ENCODE peak calls at places on chromosomes 4 and X, in ten cellular contexts. V, G, E, U, M, B, W, H, A and Z are unnamed samples.

GRCh38 chr4:84535901-84536300 is 36.8 kb upstream of the NKX6-1 start:
- DNase-seq in E (no peak), M (no peak), V (no peak), H (no peak), W (no peak), U (no peak), A (no peak), B (no peak), G (no peak), Z (no peak)

GRCh38 chr4:8277356-8278008 is 7.9 kb downstream of the HTRA3 start:
- DNase-seq in B (no peak), M (no peak), V (no peak), H (no peak), W (no peak), U (no peak), A (no peak), E (no peak), G (no peak), Z (no peak)

GRCh38 chr4:7279902-7280301 is 87.6 kb downstream of the SORCS2 start:
- DNase-seq in H (no peak), B (no peak), A (no peak), G (no peak), E (peak), W (no peak), U (no peak), M (peak), V (no peak), Z (no peak)

GRCh38 chr4:146291313-146291712 is 77.0 kb downstream of the REELD1 start:
- DNase-seq in H (no peak), M (no peak), W (no peak), V (no peak), U (no peak), A (no peak), G (no peak), B (no peak), E (no peak), Z (no peak)

GRCh38 chr4:36256398-36256828 is 12.1 kb upstream of the ARAP2 start:
- DNase-seq in M (no peak), E (no peak), G (no peak), U (no peak), W (peak), A (no peak), B (no peak), H (no peak), V (no peak), Z (no peak)

GRCh38 chr4:121950680-121951569 is 935 bp downstream of the TRPC3 start:
- DNase-seq in G (peak), V (peak), H (no peak), A (no peak), E (no peak), B (no peak), W (no peak), M (peak), U (no peak), Z (no peak)

GRCh38 chrX:80876877-80877276 is 67.2 kb upstream of the BRWD3 start:
- DNase-seq in M (peak), B (peak), V (no peak), H (no peak), W (peak), E (no peak), U (no peak), G (no peak), A (no peak), Z (peak)

GRCh38 chr4:184444215-184444952 is 30.0 kb downstream of the IRF2 start:
- DNase-seq in M (no peak), B (no peak), U (no peak), V (no peak), W (no peak), A (no peak), E (no peak), G (no peak), H (no peak), Z (no peak)

GRCh38 chr4:83618991-83619390 is 83.1 kb downstream of the GPAT3 start:
- DNase-seq in A (no peak), U (no peak), G (no peak), M (peak), B (no peak), H (no peak), W (peak), V (no peak), E (peak), Z (no peak)

GRCh38 chr4:130393246-130394041 is 1297.5 kb downstream of the C4orf33 start:
- DNase-seq in M (no peak), U (no peak), A (no peak), V (no peak), E (no peak), H (no peak), W (no peak), G (no peak), B (peak), Z (no peak)

GRCh38 chr4:173835863-173836262 is 305.8 kb upstream of the HAND2 start:
- DNase-seq in M (no peak), G (no peak), E (no peak), A (no peak), H (peak), U (no peak), W (no peak), V (no peak), B (peak), Z (no peak)

GRCh38 chrX:96372313-96373046 is 312.2 kb upstream of the DIAPH2 start:
- DNase-seq in H (peak), W (peak), M (peak), B (peak), E (no peak), G (peak), V (no peak), U (no peak), A (no peak), Z (no peak)

GRCh38 chrX:41236629-41237028 is 97.3 kb upstream of the DDX3X start:
- DNase-seq in B (no peak), H (no peak), A (no peak), V (no peak), E (no peak), M (no peak), G (no peak), W (no peak), U (no peak), Z (no peak)

GRCh38 chr4:107740381-107740780 is 20.3 kb upstream of the PAPSS1 start:
- DNase-seq in M (no peak), B (no peak), A (no peak), V (no peak), E (no peak), W (peak), H (no peak), U (no peak), G (no peak), Z (no peak)
- TF ChIP-seq CTCF in M (no peak), B (no peak), A (no peak), V (peak), E (peak), W (no peak), H (peak), U (peak), G (no peak), Z (peak)

GRCh38 chr4:168188754-168189153 is 96.4 kb downstream of the ANXA10 start:
- DNase-seq in U (no peak), M (no peak), A (no peak), W (no peak), G (no peak), H (no peak), V (no peak), B (no peak), E (no peak), Z (no peak)

DNA sequence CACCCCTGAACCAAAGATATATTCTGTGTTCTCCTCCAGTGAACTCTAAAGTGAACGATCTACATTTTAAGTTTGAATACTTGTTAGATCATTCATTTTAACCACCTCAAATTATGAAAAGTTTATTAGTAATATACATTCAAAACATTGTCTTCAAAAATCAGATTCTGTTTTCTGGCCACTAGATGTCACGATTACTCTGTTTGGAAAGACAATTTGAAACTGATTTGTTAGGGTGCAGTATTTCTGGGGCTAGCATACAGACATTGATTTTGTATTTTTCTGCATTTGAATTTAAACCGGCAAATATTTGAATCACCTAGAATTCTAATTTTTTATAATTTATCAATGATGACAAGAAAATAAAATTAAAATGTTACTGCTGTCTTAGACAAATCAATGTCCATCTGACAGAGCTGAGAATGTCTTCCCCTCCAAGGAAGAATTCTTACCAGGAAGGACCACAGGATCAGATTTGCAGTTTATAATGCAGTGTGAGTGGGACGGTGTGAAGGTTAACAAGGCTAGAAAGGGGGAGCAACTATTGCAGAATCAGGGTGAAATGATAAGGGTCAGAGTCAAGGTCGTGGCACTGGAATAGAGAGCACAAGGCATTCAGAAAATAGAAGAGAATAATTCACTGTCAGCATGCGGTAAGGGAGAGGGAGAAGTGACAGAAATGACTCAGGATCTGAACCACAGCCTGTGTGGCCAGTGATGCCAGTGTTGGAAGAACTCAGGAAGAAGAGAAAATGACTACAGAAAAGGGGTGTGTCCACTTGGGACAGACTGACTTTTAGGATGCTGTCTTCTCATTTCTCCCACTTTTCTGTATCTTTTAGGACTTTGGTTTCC is 91.6 kb downstream of the ANXA10 start:
- DNase-seq in U (no peak), W (peak), G (no peak), A (no peak), E (no peak), V (no peak), H (no peak), M (peak), B (peak), Z (peak)
- TF ChIP-seq CTCF in U (peak), W (peak), G (peak), A (no peak), E (peak), V (peak), H (peak), M (peak), B (peak), Z (peak)

GRCh38 chr4:179465131-179465797 is 2023.0 kb upstream of the AGA start:
- DNase-seq in V (no peak), G (no peak), E (no peak), A (no peak), M (no peak), W (peak), U (no peak), B (no peak), H (no peak), Z (no peak)

GRCh38 chr4:179472164-179472563 is 2029.9 kb upstream of the AGA start:
- DNase-seq in U (no peak), B (no peak), A (no peak), G (no peak), V (no peak), W (no peak), M (peak), E (no peak), H (no peak), Z (no peak)

DNA sequence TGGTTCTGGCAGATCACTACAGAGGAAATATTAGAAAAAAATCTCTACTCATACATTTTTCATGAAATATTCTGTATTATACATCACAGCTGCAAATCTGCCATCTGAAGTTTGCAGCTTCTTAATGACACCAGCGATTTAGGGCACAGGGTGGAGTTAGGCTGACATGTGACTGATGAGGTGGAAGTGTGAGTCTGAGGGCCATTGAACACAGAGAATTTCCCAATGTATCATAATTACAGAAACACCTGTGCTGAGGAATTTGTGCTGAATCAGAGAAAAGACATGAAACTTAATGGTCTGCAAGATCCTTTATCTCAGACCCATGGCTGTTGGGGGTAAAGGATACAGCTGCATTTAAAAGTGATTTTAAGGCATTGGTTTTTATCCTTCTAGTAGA is 2025.7 kb upstream of the AGA start:
- DNase-seq in W (no peak), H (no peak), M (no peak), V (no peak), E (no peak), U (no peak), G (no peak), B (no peak), A (no peak), Z (no peak)
- TF ChIP-seq CTCF in W (no peak), H (no peak), M (no peak), V (no peak), E (no peak), U (no peak), G (no peak), B (no peak), A (no peak), Z (no peak)

GRCh38 chrX:310621-311155 is 7.9 kb downstream of the GTPBP6 start:
- DNase-seq in E (no peak), M (no peak), W (no peak), A (no peak), U (no peak), B (no peak), H (no peak), G (no peak), V (no peak), Z (no peak)

GRCh38 chrX:313546-313945 is 5.0 kb downstream of the GTPBP6 start:
- DNase-seq in E (no peak), H (no peak), G (no peak), B (no peak), W (no peak), V (no peak), M (no peak), A (no peak), U (no peak), Z (no peak)

GRCh38 chrX:311156-312129 is 7.2 kb downstream of the GTPBP6 start:
- DNase-seq in V (peak), U (no peak), E (no peak), W (no peak), G (no peak), M (no peak), A (no peak), B (no peak), H (no peak), Z (no peak)

GRCh38 chrX:314049-314448 is 4.5 kb downstream of the GTPBP6 start:
- DNase-seq in W (no peak), U (no peak), M (no peak), A (no peak), B (no peak), H (no peak), V (peak), E (no peak), G (no peak), Z (no peak)

DNA sequence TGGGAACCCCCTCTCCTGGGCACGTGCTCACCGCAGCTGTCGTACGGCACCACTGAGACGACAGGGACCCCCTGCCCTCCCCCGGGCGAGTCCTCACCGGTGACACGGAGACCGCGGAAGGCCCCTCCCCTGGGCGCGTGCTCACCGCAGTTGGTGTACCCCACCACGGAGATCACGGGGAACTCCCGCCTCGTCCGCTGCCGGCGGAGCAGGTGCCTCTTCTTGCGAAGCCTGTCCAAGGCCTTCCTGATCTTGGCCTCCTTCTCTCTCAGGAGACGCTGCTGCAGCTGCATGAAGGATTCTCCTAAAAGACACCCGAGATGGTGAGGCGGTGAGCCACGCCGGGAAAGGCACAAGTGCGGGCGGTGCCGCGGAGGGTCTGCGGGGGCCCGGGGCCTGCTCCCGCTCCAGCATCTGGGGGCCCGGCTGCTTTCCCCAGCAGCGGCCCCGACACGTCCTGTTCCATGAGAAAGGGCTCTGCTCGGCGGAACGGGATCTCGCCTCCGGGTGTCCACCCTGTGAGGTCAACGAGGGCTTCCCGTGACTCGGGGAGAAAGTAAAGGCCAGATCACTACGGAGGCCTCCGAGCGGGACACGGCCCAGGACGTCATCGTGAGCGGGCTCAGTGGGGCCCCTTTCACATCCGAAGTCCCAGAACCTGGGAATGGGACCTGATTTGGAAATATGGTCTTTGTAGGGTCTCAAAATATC is 5.8 kb downstream of the GTPBP6 start:
- DNase-seq in W (no peak), V (peak), A (no peak), G (no peak), H (no peak), B (no peak), U (no peak), E (no peak), M (no peak), Z (no peak)
- TF ChIP-seq CTCF in W (no peak), V (no peak), A (no peak), G (no peak), H (no peak), B (no peak), U (no peak), E (no peak), M (no peak), Z (no peak)

GRCh38 chr4:185640809-185641675 is 105.7 kb upstream of the PDLIM3 start:
- DNase-seq in B (peak), M (peak), G (peak), A (no peak), W (peak), E (peak), H (peak), V (no peak), U (peak), Z (peak)
- TF ChIP-seq CTCF in B (peak), M (peak), G (peak), A (peak), W (peak), E (no peak), H (peak), V (peak), U (peak), Z (peak)

GRCh38 chr4:52157641-52158316 is 106.7 kb downstream of the SPATA18 start:
- DNase-seq in M (no peak), U (no peak), G (no peak), A (no peak), B (no peak), V (no peak), W (no peak), E (no peak), H (no peak), Z (no peak)

GRCh38 chr4:52160859-52161258 is 109.8 kb downstream of the SPATA18 start:
- DNase-seq in A (no peak), G (no peak), V (no peak), M (no peak), W (no peak), E (no peak), B (no peak), H (no peak), U (no peak), Z (no peak)
- TF ChIP-seq CTCF in A (no peak), G (no peak), V (no peak), M (no peak), W (no peak), E (no peak), B (no peak), H (no peak), U (no peak), Z (no peak)

GRCh38 chr4:6076391-6076790 is 58.2 kb upstream of the C4orf50 start:
- DNase-seq in V (no peak), G (no peak), B (no peak), U (no peak), A (no peak), M (no peak), H (no peak), W (no peak), E (no peak), Z (no peak)
- TF ChIP-seq CTCF in V (no peak), G (no peak), B (no peak), U (no peak), A (no peak), M (no peak), H (no peak), W (peak), E (no peak), Z (peak)

GRCh38 chrX:25860322-25860721 is 277.8 kb upstream of the MAGEB18 start:
- DNase-seq in H (no peak), M (no peak), U (no peak), B (no peak), A (no peak), G (no peak), E (no peak), V (no peak), W (no peak), Z (no peak)
- TF ChIP-seq CTCF in H (no peak), M (no peak), U (no peak), B (no peak), A (no peak), G (no peak), E (no peak), V (no peak), W (no peak), Z (no peak)

GRCh38 chr4:71214578-71214977 is 124.2 kb upstream of the SLC4A4 start:
- DNase-seq in W (no peak), U (no peak), B (no peak), H (no peak), V (no peak), M (no peak), A (no peak), G (no peak), E (no peak), Z (no peak)
- TF ChIP-seq CTCF in W (no peak), U (no peak), B (no peak), H (no peak), V (no peak), M (no peak), A (no peak), G (no peak), E (no peak), Z (no peak)

DNA sequence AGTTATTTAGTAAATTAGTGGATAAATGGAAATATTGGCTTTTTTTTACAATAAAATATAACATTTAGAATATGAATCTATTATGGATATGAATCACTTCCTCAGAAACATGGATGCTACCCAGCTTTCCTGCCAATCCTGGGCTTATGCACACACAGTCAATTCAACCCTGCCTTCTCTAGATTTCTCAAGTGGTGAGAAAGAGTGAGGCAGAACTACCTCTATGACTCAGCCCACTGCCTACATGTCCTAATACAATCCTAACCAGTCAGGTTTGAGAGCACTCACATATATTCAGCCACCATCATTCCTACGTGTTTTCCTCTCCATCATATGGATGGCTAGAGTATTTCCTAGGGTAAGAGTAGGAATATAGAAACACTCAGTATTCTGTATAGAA is 91.1 kb upstream of the ANKRD50 start:
- DNase-seq in U (no peak), A (no peak), G (no peak), W (no peak), H (no peak), E (peak), B (peak), V (no peak), M (peak), Z (no peak)
- TF ChIP-seq CTCF in U (no peak), A (no peak), G (no peak), W (no peak), H (no peak), E (no peak), B (no peak), V (no peak), M (no peak), Z (no peak)